ENCODE peak calls at places on chromosome 20, in eight cellular contexts. K, Q, I, E, S, R, D and H are unnamed samples.

GRCh38 chr20:56995635-56996075 is 270.8 kb downstream of the BMP7 start:
- DNase-seq in S (no peak), R (no peak), I (no peak), D (peak; percentile 12), Q (no peak), K (no peak), E (no peak), H (no peak)

GRCh38 chr20:40679119-40679637 is 9.9 kb downstream of the MAFB start:
- DNase-seq in E (no peak), K (no peak), R (no peak), Q (no peak), I (no peak), D (no peak), S (no peak), H (no peak)

GRCh38 chr20:34507661-34508060 is 8.6 kb upstream of the DYNLRB1 start:
- DNase-seq in E (no peak), Q (no peak), R (no peak), K (no peak), D (no peak), I (no peak), S (no peak), H (no peak)

GRCh38 chr20:2804921-2805681 is 4.7 kb upstream of the CPXM1 start:
- DNase-seq in K (no peak), D (no peak), S (no peak), I (no peak), Q (no peak), R (no peak), E (no peak), H (no peak)

GRCh38 chr20:33308668-33309067 is 25.7 kb downstream of the BPIFB1 start:
- DNase-seq in R (no peak), E (no peak), D (no peak), I (no peak), Q (no peak), K (no peak), S (no peak), H (no peak)

GRCh38 chr20:47546184-47547033 is 44.7 kb downstream of the NCOA3 start:
- DNase-seq in K (no peak), I (no peak), R (no peak), E (no peak), S (no peak), Q (no peak), D (no peak), H (no peak)

GRCh38 chr20:64116016-64116415 is 8.7 kb upstream of the NPBWR2 start:
- DNase-seq in S (no peak), E (peak; percentile 45), D (no peak), R (no peak), I (no peak), Q (peak; percentile 37), K (no peak), H (no peak)

GRCh38 chr20:33392016-33392415 is 9.3 kb downstream of the CDK5RAP1 start:
- DNase-seq in D (no peak), I (no peak), Q (no peak), E (no peak), S (no peak), R (peak; percentile 62), K (no peak), H (no peak)

GRCh38 chr20:44422083-44422482 is 53.6 kb upstream of the TTPAL start:
- DNase-seq in K (no peak), I (no peak), D (no peak), R (peak; percentile 66), S (no peak), E (no peak), Q (no peak), H (no peak)

GRCh38 chr20:57829336-57829735 is 119.5 kb upstream of the PMEPA1 start:
- DNase-seq in I (no peak), R (no peak), K (no peak), E (no peak), S (no peak), D (no peak), Q (no peak), H (no peak)

GRCh38 chr20:43538855-43539700 is 19.7 kb upstream of the SGK2 start:
- DNase-seq in S (no peak), R (peak; percentile 31), Q (no peak), K (no peak), E (no peak), D (no peak), I (no peak), H (no peak)

GRCh38 chr20:20450461-20451027 is 82.6 kb downstream of the INSM1 start:
- DNase-seq in I (peak; percentile 63), Q (no peak), K (no peak), S (no peak), E (no peak), D (no peak), R (peak; percentile 75), H (no peak)

GRCh38 chr20:41367393-41367695 is 726 bp upstream of the EMILIN3 start:
- DNase-seq in D (no peak), R (no peak), S (no peak), I (no peak), K (no peak), E (no peak), Q (no peak), H (no peak)

GRCh38 chr20:31490752-31491151 is 15.7 kb downstream of the REM1 start:
- DNase-seq in K (no peak), S (no peak), E (no peak), D (no peak), I (no peak), R (no peak), Q (no peak), H (no peak)

GRCh38 chr20:21944227-21944626 is 238.8 kb downstream of the PAX1 start:
- DNase-seq in K (no peak), E (no peak), S (no peak), Q (no peak), I (no peak), D (no peak), R (no peak), H (no peak)

GRCh38 chr20:44483112-44483511 is 7.4 kb downstream of the TTPAL start:
- DNase-seq in K (no peak), Q (no peak), E (no peak), D (no peak), S (no peak), R (no peak), I (no peak), H (no peak)

GRCh38 chr20:33945391-33946079 is 48.2 kb upstream of the RALY start:
- DNase-seq in Q (no peak), D (no peak), E (no peak), S (no peak), R (peak; percentile 58), I (no peak), K (no peak), H (no peak)

GRCh38 chr20:45008521-45009049 is 42.3 kb downstream of the STK4 start:
- DNase-seq in K (no peak), I (no peak), D (no peak), R (no peak), S (no peak), Q (no peak), E (no peak), H (no peak)

GRCh38 chr20:1657556-1658334 is at the start of gene SIRPG:
- DNase-seq in Q (no peak), R (peak; percentile 39), I (no peak), K (no peak), S (no peak), D (no peak), E (no peak), H (peak; percentile 74)

GRCh38 chr20:18727032-18727508 is 86.5 kb upstream of the SCP2D1 start:
- DNase-seq in D (no peak), S (no peak), I (no peak), K (no peak), Q (no peak), R (no peak), E (no peak), H (no peak)

GRCh38 chr20:41664584-41664983 is 46.4 kb upstream of the CHD6 start:
- DNase-seq in I (no peak), Q (no peak), E (no peak), S (no peak), K (no peak), D (no peak), R (peak; percentile 79), H (no peak)

GRCh38 chr20:54255157-54255556 is 47.3 kb downstream of the PFDN4 start:
- DNase-seq in E (no peak), K (no peak), R (no peak), D (no peak), I (no peak), S (no peak), Q (no peak), H (no peak)

GRCh38 chr20:51237278-51237677 is 214.4 kb upstream of the KCNG1 start:
- DNase-seq in Q (no peak), D (no peak), S (no peak), K (no peak), R (no peak), I (peak; percentile 40), E (no peak), H (no peak)

GRCh38 chr20:33846291-33846916 is 35.3 kb downstream of the CHMP4B start:
- DNase-seq in E (no peak), S (no peak), K (no peak), D (no peak), R (peak; percentile 52), I (peak; percentile 29), Q (no peak), H (no peak)

GRCh38 chr20:49558826-49559225 is 9.1 kb downstream of the PTGIS start:
- DNase-seq in K (no peak), D (no peak), Q (peak; percentile 38), I (no peak), S (no peak), E (no peak), R (no peak), H (no peak)

GRCh38 chr20:50216543-50217206 is 26.0 kb downstream of the CEBPB start:
- DNase-seq in E (no peak), I (no peak), D (no peak), S (no peak), K (no peak), R (no peak), Q (no peak), H (no peak)

GRCh38 chr20:41617059-41617921 is 887 bp downstream of the CHD6 start:
- DNase-seq in Q (peak; percentile 45), D (no peak), R (peak; percentile 53), S (peak; percentile 29), I (peak; percentile 24), K (peak; percentile 43), E (peak; percentile 62), H (no peak)

GRCh38 chr20:63315240-63315981 is 22.4 kb downstream of the COL20A1 start:
- DNase-seq in Q (no peak), D (no peak), I (no peak), S (no peak), E (no peak), K (no peak), R (no peak), H (no peak)

GRCh38 chr20:32168184-32168910 is 39.2 kb downstream of the PLAGL2 start:
- DNase-seq in Q (no peak), I (no peak), S (no peak), D (no peak), K (no peak), E (no peak), R (peak; percentile 40), H (no peak)

GRCh38 chr20:87372-87771 is at the start of gene DEFB125:
- DNase-seq in D (no peak), I (no peak), Q (no peak), S (no peak), E (no peak), K (no peak), R (no peak), H (no peak)

GRCh38 chr20:48177058-48177457 is 391.8 kb upstream of the SULF2 start:
- DNase-seq in D (no peak), S (no peak), I (no peak), Q (no peak), K (no peak), R (no peak), E (no peak), H (no peak)

GRCh38 chr20:35297153-35297552 is 4.9 kb upstream of the FAM83C start:
- DNase-seq in E (no peak), I (no peak), R (peak; percentile 41), D (no peak), S (no peak), Q (no peak), K (no peak), H (no peak)

GRCh38 chr20:38810926-38811325 is 5.4 kb downstream of the PPP1R16B start:
- DNase-seq in I (no peak), Q (no peak), E (no peak), K (no peak), D (no peak), S (no peak), R (no peak), H (no peak)